ENCODE peak calls at places on chromosomes 13 and 19, in four cellular contexts. S is AG09319, K is lower leg skin, G is osteocyte. B is an unnamed sample.

GRCh38 chr13:82330499-82330898 is 1551.8 kb downstream of the SLITRK1 start:
- DNase-seq in G (no peak), S (no peak), K (no peak), B (no peak)

GRCh38 chr13:33372251-33372919 is 86.8 kb upstream of the STARD13 start:
- DNase-seq in G (no peak), K (no peak), S (no peak), B (no peak)

GRCh38 chr13:40340368-40341085 is 325.9 kb downstream of the FOXO1 start:
- DNase-seq in S (no peak), G (peak), K (no peak), B (no peak)

GRCh38 chr19:17678836-17679235 is 9.3 kb downstream of the UNC13A start:
- DNase-seq in G (no peak), S (no peak), K (no peak), B (no peak)

GRCh38 chr13:50197705-50198104 is 182.5 kb downstream of the KCNRG start:
- DNase-seq in G (no peak), S (no peak), K (no peak), B (no peak)

GRCh38 chr13:110382229-110382628 is 75.1 kb downstream of the COL4A2 start:
- DNase-seq in K (no peak), S (no peak), G (no peak), B (no peak)

GRCh38 chr13:70107498-70108271 is at the start of gene ATXN8OS:
- DNase-seq in G (no peak), K (no peak), S (no peak), B (no peak)

GRCh38 chr13:39244561-39245230 is 206.4 kb downstream of the NHLRC3 start:
- DNase-seq in K (no peak), G (no peak), S (no peak), B (no peak)

GRCh38 chr13:25167775-25168174 is 4.3 kb downstream of the AMER2 start:
- DNase-seq in S (no peak), K (no peak), G (no peak), B (no peak)

GRCh38 chr19:12656899-12657571 is 9.5 kb downstream of the MAN2B1 start:
- DNase-seq in G (no peak), S (no peak), K (no peak), B (no peak)

GRCh38 chr19:51098366-51099069 is 9.7 kb downstream of the CTU1 start:
- DNase-seq in G (no peak), S (no peak), K (no peak), B (no peak)

GRCh38 chr13:73133536-73133935 is 74.7 kb downstream of the KLF5 start:
- DNase-seq in K (no peak), G (no peak), S (no peak), B (no peak)

GRCh38 chr13:108270442-108270841 is 924 bp downstream of the TNFSF13B start:
- DNase-seq in G (no peak), S (no peak), K (no peak), B (no peak)

GRCh38 chr19:55702131-55702627 is 27.2 kb downstream of the EPN1 start:
- DNase-seq in S (no peak), G (no peak), K (no peak), B (no peak)

GRCh38 chr19:29812080-29812880 is 489 bp downstream of the CCNE1 start:
- DNase-seq in G (peak), K (no peak), S (no peak), B (peak)

GRCh38 chr13:23279321-23279720 is 98.5 kb downstream of the SGCG start:
- DNase-seq in G (no peak), K (no peak), S (no peak), B (no peak)

GRCh38 chr19:10026744-10027143 is 13.5 kb downstream of the RDH8 start:
- DNase-seq in G (no peak), K (no peak), S (no peak), B (no peak)

GRCh38 chr13:51542358-51542972 is 41.8 kb upstream of the WDFY2 start:
- DNase-seq in S (no peak), G (no peak), K (no peak), B (no peak)

GRCh38 chr19:38717051-38717450 is 27.2 kb downstream of the CAPN12 start:
- DNase-seq in K (no peak), G (no peak), S (no peak), B (no peak)

GRCh38 chr19:13366529-13367143 is 139.6 kb downstream of the CACNA1A start:
- DNase-seq in K (no peak), S (no peak), G (no peak), B (no peak)

GRCh38 chr13:94195715-94196114 is 283.8 kb downstream of the DCT start:
- DNase-seq in S (peak), G (no peak), K (no peak), B (no peak)

GRCh38 chr13:94196426-94196825 is 283.1 kb downstream of the DCT start:
- DNase-seq in K (no peak), G (no peak), S (no peak), B (no peak)

GRCh38 chr13:94201022-94201421 is 278.5 kb downstream of the DCT start:
- DNase-seq in S (no peak), K (no peak), G (no peak), B (no peak)

GRCh38 chr13:94199135-94199534 is 280.3 kb downstream of the DCT start:
- DNase-seq in G (no peak), K (no peak), S (no peak), B (no peak)

DNA sequence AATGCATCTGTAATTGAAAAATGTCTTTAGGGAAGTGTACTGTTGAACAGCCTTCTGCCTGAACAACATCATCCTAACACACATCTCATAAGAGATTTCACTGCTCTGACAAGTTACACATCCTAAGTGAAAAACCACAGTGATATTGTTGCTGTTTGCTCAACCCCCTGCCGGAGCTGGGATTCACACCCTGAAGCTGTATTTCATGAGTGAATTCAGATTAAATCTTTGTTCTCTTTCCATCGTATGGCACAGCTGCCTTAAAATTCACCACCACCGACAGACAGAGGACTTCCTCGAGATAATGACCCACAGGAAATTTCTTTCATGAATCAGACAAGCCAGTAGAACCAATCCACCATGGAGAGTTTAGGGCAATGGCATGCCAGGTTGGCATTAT is 280.8 kb downstream of the DCT start:
- DNase-seq in K (no peak), G (no peak), S (no peak), B (no peak)
- TF ChIP-seq CTCF in K (no peak), G (no peak), S (no peak), B (no peak)

DNA sequence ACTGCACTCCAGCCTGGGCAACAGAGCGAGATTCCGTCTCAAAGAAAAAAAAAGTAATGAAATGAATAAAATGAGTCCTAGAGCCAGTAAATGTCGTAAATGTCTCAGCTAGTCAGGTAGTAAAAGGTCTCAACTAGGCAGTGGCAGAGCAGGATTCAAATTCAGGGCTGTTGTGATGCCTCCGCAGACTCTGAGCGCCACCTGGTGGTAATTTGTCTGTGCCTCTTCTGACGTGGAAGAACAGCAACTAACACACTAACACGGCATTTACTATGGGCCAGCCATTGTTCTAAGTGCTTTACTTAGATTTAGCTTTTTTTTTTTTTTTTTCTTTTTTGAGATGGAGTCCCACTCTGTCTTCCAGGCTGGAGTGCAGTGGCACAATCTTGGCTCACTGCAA is 30.2 kb downstream of the CYP2F1 start:
- DNase-seq in K (peak), G (peak), S (peak), B (no peak)
- TF ChIP-seq CTCF in K (peak), G (peak), S (peak), B (peak)

GRCh38 chr19:47842941-47843340 is 16.1 kb upstream of the TPRX2 start:
- DNase-seq in S (no peak), G (no peak), K (no peak), B (no peak)
- TF ChIP-seq CTCF in S (no peak), G (no peak), K (no peak), B (no peak)

GRCh38 chr19:43562698-43563241 is 12.6 kb downstream of the XRCC1 start:
- DNase-seq in S (peak), K (peak), G (peak), B (no peak)

GRCh38 chr19:43561144-43561970 is 14.0 kb downstream of the XRCC1 start:
- DNase-seq in S (no peak), K (no peak), G (no peak), B (no peak)

GRCh38 chr19:43562211-43562697 is 13.1 kb downstream of the XRCC1 start:
- DNase-seq in G (no peak), K (no peak), S (no peak), B (no peak)

GRCh38 chr19:43563816-43564215 is 11.5 kb downstream of the XRCC1 start:
- DNase-seq in G (no peak), K (no peak), S (no peak), B (no peak)

DNA sequence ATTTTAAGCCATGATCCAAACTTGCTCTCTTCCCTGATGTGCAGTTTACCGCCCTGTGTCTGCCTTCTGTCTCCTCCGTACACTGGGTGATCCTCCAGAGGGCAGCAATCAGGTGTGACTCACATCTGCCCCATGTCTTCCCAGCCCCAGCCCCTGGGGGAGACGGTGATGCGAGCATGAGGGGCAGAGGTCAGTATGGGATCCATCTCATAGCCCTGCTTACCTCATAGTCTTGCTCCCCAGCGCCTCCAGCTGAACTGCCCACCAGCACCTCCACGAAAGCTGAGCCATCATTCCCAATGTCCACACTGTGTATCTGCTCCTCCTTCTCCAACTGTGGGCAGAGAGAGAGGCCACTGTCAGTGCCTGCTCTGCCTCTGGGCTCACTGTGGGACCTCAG is 14.6 kb downstream of the XRCC1 start:
- DNase-seq in K (no peak), G (no peak), S (no peak), B (no peak)
- TF ChIP-seq CTCF in K (no peak), G (no peak), S (no peak), B (no peak)

GRCh38 chr19:35262101-35262761 is 6.5 kb upstream of the USF2 start:
- DNase-seq in S (no peak), K (no peak), G (peak), B (no peak)

GRCh38 chr19:35261356-35262100 is 7.2 kb upstream of the USF2 start:
- DNase-seq in K (no peak), G (peak), S (no peak), B (peak)

GRCh38 chr19:35264281-35265125 is 4.3 kb upstream of the USF2 start:
- DNase-seq in S (no peak), G (peak), K (peak), B (no peak)

GRCh38 chr19:35257113-35257461 is 8.3 kb downstream of the LSR start:
- DNase-seq in K (no peak), S (no peak), G (peak), B (no peak)

GRCh38 chr19:35260694-35261304 is 8.0 kb upstream of the USF2 start:
- DNase-seq in K (no peak), G (peak), S (no peak), B (no peak)
- TF ChIP-seq CTCF in K (no peak), G (no peak), S (no peak), B (no peak)

GRCh38 chr19:42309686-42310085 is 3.4 kb upstream of the TMEM145 start:
- DNase-seq in K (no peak), G (no peak), S (no peak), B (no peak)

GRCh38 chr19:42313840-42314755 is 989 bp downstream of the TMEM145 start:
- DNase-seq in K (no peak), G (no peak), S (no peak), B (no peak)

GRCh38 chr19:42312370-42312769 is 739 bp upstream of the TMEM145 start:
- DNase-seq in K (no peak), G (no peak), S (no peak), B (no peak)

GRCh38 chr19:42313096-42313839 is at the start of gene TMEM145:
- DNase-seq in G (no peak), K (no peak), S (no peak), B (peak)

DNA sequence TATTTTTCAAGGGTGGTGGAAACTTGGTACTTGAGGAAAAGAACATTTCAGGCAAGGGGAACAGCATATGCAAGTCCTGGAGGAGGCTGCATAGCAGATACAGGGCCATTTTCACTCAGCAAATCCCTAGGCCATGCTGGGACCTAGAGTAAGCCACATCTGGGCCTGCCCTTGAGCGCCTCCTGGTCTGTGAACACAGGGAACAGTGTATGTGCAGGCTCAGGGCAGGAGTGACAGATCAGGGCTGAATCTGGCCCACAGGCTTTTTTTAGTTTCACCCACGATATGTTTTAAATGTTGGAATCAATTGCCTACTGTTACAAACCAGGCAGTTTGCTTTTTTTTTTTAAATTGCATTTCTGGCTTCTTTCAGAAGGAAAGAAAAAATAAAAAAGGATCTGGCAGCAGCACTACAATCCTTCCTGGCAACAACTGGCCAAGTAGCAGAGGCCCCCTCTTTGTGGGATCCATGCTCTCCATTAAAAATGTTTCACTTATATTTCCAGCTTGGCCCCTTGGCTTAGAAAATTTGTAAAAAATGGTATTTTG is 1.4 kb upstream of the TMEM145 start:
- DNase-seq in K (no peak), G (no peak), S (no peak), B (no peak)
- TF ChIP-seq CTCF in K (no peak), G (no peak), S (no peak), B (no peak)

DNA sequence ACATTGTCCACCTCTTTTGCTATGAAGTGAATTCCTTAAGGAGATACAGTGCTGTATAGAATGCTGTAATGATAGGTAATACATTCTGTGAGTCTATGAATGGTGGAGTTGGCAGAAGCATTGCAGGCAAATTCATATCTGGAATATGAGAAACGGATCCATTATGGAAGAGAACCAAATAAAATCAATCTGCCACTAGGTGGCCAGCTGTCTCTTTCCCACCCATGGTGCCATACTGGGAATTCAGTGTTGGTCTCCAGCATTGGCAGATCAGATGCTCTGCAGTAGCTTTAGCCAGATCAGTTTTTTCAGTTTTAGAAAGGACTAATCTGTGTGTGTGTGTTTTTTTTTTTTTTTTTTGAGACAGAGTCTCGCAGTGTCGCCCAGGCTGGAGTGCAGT is 27.6 kb downstream of the DNAJC3 start:
- DNase-seq in S (no peak), K (no peak), G (no peak), B (no peak)
- TF ChIP-seq CTCF in S (peak), K (no peak), G (peak), B (peak)

GRCh38 chr19:2663920-2664571 is 38.4 kb downstream of the GNG7 start:
- DNase-seq in G (no peak), K (no peak), S (no peak), B (no peak)

GRCh38 chr19:2659856-2660432 is 42.5 kb downstream of the GNG7 start:
- DNase-seq in K (no peak), S (no peak), G (no peak), B (no peak)

GRCh38 chr19:2665103-2665502 is 37.4 kb downstream of the GNG7 start:
- DNase-seq in K (no peak), G (no peak), S (no peak), B (no peak)

GRCh38 chr19:2666344-2666994 is 36.0 kb downstream of the GNG7 start:
- DNase-seq in G (no peak), S (no peak), K (no peak), B (no peak)

GRCh38 chr19:2661615-2662014 is 40.9 kb downstream of the GNG7 start:
- DNase-seq in S (no peak), K (no peak), G (no peak), B (no peak)
- TF ChIP-seq CTCF in S (no peak), K (no peak), G (peak), B (no peak)

GRCh38 chr19:15841875-15842569 is 26.6 kb upstream of the OR10H1 start:
- DNase-seq in K (no peak), G (no peak), S (no peak), B (no peak)
- TF ChIP-seq CTCF in K (no peak), G (no peak), S (no peak), B (peak)

B was measured in mesothelial cell of epicardium.